ENCODE peak calls at places on chromosome 4, in four cellular contexts. A is Peyer's patch, C is RWPE1, Q is cardiac muscle cell. R is an unnamed sample.
A peak's percentile ranks its signal among the peaks of the same experiment; 100 is the strongest.

GRCh38 chr4:161248880-161249279 is 914.9 kb downstream of the FSTL5 start:
- DNase-seq in A (no peak), Q (no peak), C (no peak), R (no peak)

GRCh38 chr4:71257761-71258160 is 81.1 kb upstream of the SLC4A4 start:
- DNase-seq in A (no peak), Q (no peak), C (no peak), R (no peak)

GRCh38 chr4:62292911-62293310 is 1092.8 kb downstream of the ADGRL3 start:
- DNase-seq in Q (no peak), A (no peak), C (no peak), R (no peak)

GRCh38 chr4:10031663-10032590 is 10.6 kb upstream of the SLC2A9 start:
- DNase-seq in A (no peak), C (no peak), Q (peak; percentile 44), R (no peak)

GRCh38 chr4:68905598-68906237 is 45.9 kb downstream of the UGT2A3 start:
- DNase-seq in A (no peak), Q (no peak), C (no peak), R (no peak)

GRCh38 chr4:125826801-125827200 is 512.0 kb downstream of the FAT4 start:
- DNase-seq in A (no peak), Q (peak; percentile 36), C (no peak), R (no peak)

GRCh38 chr4:23324291-23324690 is 565.6 kb downstream of the PPARGC1A start:
- DNase-seq in A (no peak), Q (peak; percentile 7), C (no peak), R (no peak)

GRCh38 chr4:38993683-38994082 is 38.5 kb downstream of the TMEM156 start:
- DNase-seq in C (peak; percentile 14), Q (no peak), A (no peak), R (no peak)

GRCh38 chr4:80324171-80324570 is 11.4 kb upstream of the CFAP299 start:
- DNase-seq in A (no peak), Q (no peak), C (no peak), R (no peak)

GRCh38 chr4:8171941-8172924 is 13.6 kb upstream of the ABLIM2 start:
- DNase-seq in Q (no peak), A (peak; percentile 85), C (no peak), R (no peak)

GRCh38 chr4:7276538-7276937 is 84.2 kb downstream of the SORCS2 start:
- DNase-seq in Q (peak; percentile 12), C (no peak), A (no peak), R (no peak)

GRCh38 chr4:111066887-111067286 is 444.0 kb upstream of the PITX2 start:
- DNase-seq in A (no peak), C (no peak), Q (no peak), R (no peak)

GRCh38 chr4:13236485-13236884 is 247.7 kb downstream of the RAB28 start:
- DNase-seq in Q (no peak), A (no peak), C (no peak), R (no peak)

GRCh38 chr4:99252746-99253145 is 33.7 kb upstream of the ADH6 start:
- DNase-seq in C (no peak), A (no peak), Q (no peak), R (no peak)

GRCh38 chr4:139954512-139954911 is 199.5 kb downstream of the MAML3 start:
- DNase-seq in A (no peak), Q (no peak), C (no peak), R (no peak)

GRCh38 chr4:65007841-65008439 is 598.7 kb upstream of the TECRL start:
- DNase-seq in Q (peak; percentile 42), C (peak; percentile 54), A (no peak), R (no peak)

GRCh38 chr4:125891597-125892258 is 577.0 kb downstream of the FAT4 start:
- DNase-seq in Q (peak; percentile 15), C (no peak), A (no peak), R (no peak)

GRCh38 chr4:75831856-75832405 is 70.3 kb downstream of the PPEF2 start:
- DNase-seq in A (peak; percentile 50), Q (no peak), C (no peak), R (no peak)

GRCh38 chr4:80361329-80361900 is 25.9 kb downstream of the CFAP299 start:
- DNase-seq in A (no peak), Q (peak; percentile 40), C (peak; percentile 35), R (no peak)

GRCh38 chr4:162499478-162499877 is 335.7 kb upstream of the FSTL5 start:
- DNase-seq in A (no peak), Q (peak; percentile 2), C (peak; percentile 2), R (no peak)

GRCh38 chr4:145183581-145183980 is 3.2 kb upstream of the OTUD4 start:
- DNase-seq in A (no peak), C (no peak), Q (no peak), R (no peak)

GRCh38 chr4:106869551-106869950 is 166.6 kb downstream of the DKK2 start:
- DNase-seq in Q (peak; percentile 14), A (no peak), C (peak; percentile 55), R (no peak)

DNA sequence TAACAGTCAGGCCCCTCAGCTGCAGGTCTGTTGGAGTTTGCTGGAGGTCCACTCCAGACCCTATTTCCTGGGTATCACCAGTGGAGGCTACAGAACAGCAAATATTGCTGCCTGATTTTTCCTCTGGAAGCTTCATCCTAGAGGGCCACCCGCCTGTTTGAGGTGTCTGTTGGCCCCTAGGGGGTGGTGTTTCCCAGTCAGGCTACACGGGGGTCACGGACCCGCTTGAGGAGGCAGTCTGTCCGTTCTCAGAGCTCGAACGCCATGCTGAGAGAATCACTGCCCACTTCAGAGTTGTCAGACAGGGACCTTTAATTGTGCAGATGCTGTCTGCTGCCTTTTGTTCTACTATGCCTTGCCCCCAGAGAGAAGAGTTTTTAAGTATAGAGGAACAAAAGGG is 160.8 kb downstream of the DKK2 start:
- DNase-seq in Q (no peak), C (no peak), A (no peak), R (no peak)
- TF ChIP-seq CTCF in Q (no peak), C (no peak), A (no peak), R (peak; percentile 17)

GRCh38 chr4:148980782-148981181 is 538.6 kb upstream of the NR3C2 start:
- DNase-seq in C (no peak), A (no peak), Q (no peak), R (no peak)
- TF ChIP-seq CTCF in C (no peak), A (no peak), Q (no peak), R (no peak)

GRCh38 chr4:119692001-119692400 is 63.4 kb upstream of the PDE5A start:
- DNase-seq in A (no peak), Q (no peak), C (no peak), R (no peak)
- TF ChIP-seq CTCF in A (no peak), Q (no peak), C (no peak), R (peak; percentile 68)

DNA sequence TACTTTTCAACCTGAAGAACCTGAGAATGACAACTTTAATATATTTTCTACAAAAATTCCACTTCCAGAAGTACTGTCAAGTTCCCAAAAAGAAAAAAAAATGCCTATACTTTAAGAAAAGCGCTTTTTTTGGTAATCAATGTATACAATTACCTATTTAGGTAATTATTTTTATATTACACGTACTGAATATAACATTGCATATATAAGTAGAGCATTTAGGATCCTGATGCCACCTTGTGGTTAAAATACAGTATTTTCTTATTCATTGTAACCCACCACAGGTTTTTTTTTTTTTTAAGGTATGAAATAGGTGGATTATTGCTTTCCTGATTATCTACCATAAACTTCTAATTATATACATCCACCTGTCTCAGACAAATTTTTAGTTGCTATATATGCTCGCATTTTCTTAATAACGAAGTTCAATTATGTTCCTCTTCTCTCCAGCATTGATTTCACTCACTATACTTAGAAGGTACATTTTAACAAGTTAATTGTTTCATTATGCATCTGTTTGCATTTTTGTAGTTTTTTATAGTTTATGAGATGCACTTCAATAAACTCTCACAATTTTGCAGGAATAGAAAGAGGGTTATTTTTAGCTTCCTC is 5.2 kb downstream of the MAP9 start:
- DNase-seq in C (peak; percentile 3), A (no peak), Q (peak; percentile 55), R (no peak)
- TF ChIP-seq CTCF in C (peak; percentile 60), A (peak; percentile 22), Q (peak; percentile 49), R (peak; percentile 92)

GRCh38 chr4:97548943-97549583 is 594.2 kb downstream of the STPG2 start:
- DNase-seq in Q (no peak), C (no peak), A (no peak), R (no peak)
- TF ChIP-seq CTCF in Q (no peak), C (no peak), A (no peak), R (peak; percentile 37)

DNA sequence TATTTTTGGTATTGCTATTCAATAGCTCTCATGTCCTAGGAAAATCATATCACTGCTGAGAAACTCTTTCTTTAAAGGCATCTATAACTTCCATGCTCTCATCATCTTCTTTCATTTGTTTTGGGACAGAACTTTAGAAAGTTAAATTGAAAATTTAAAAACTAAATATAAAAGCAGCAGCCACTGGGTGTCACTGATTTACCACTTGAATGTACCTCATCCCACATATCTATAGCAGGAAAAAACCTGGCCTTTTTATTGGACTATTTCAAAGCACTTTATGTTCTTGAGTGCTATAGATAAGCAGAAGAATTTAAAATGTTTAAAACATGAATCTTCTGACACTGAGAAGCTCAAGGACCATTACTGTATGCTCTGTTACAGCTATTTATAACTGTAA is 165.3 kb upstream of the TTC29 start:
- DNase-seq in A (no peak), Q (peak; percentile 64), C (peak; percentile 25), R (no peak)
- TF ChIP-seq CTCF in A (no peak), Q (peak; percentile 26), C (no peak), R (peak; percentile 88)